ENCODE peak calls at places on chromosome X, in ten cellular contexts. O is hippocampal formation, Q is GDM1, E is RPMI7951, H is T-cell, R is NCI-H460, F is posterior vena cava, B is gastrocnemius medialis, K is tibial artery, N is G401. M is an unnamed sample.

GRCh38 chrX:23952984-23953907 is 45.4 kb downstream of the CXorf58 start:
- DNase-seq in O (no peak), Q (peak; percentile 34), E (peak; percentile 25), H (peak; percentile 22), R (no peak), F (no peak), B (no peak), K (no peak), N (no peak), M (no peak)

GRCh38 chrX:13189380-13189779 is 130.5 kb downstream of the ATXN3L start:
- DNase-seq in O (no peak), Q (no peak), E (no peak), H (no peak), R (no peak), F (no peak), B (no peak), K (no peak), N (no peak), M (no peak)

GRCh38 chrX:118364261-118364660 is 18.4 kb downstream of the WDR44 start:
- DNase-seq in O (no peak), Q (no peak), E (no peak), H (no peak), R (no peak), F (no peak), B (no peak), K (no peak), N (no peak), M (no peak)

GRCh38 chrX:130402211-130402684 is 461 bp downstream of the RBMX2 start:
- DNase-seq in O (no peak), Q (no peak), E (no peak), H (no peak), R (no peak), F (no peak), B (no peak), K (no peak), N (no peak), M (no peak)

GRCh38 chrX:104137496-104137895 is 19.3 kb downstream of the SLC25A53 start:
- DNase-seq in O (no peak), Q (no peak), E (peak; percentile 23), H (no peak), R (no peak), F (no peak), B (no peak), K (no peak), N (peak; percentile 12), M (no peak)

GRCh38 chrX:30156880-30157560 is 58.3 kb upstream of the MAGEB2 start:
- DNase-seq in O (no peak), Q (no peak), E (no peak), H (no peak), R (no peak), F (no peak), B (no peak), K (no peak), N (no peak), M (no peak)

GRCh38 chrX:1165535-1166196 is 46.8 kb downstream of the CRLF2 start:
- DNase-seq in O (no peak), Q (no peak), E (peak; percentile 24), H (no peak), R (peak; percentile 47), F (no peak), B (no peak), K (peak; percentile 50), N (peak; percentile 20), M (no peak)

GRCh38 chrX:31420302-31420701 is 348.5 kb upstream of the FTHL17 start:
- DNase-seq in O (no peak), Q (no peak), E (no peak), H (no peak), R (no peak), F (no peak), B (no peak), K (no peak), N (no peak), M (no peak)

GRCh38 chrX:129771266-129771995 is 8.3 kb upstream of the SASH3 start:
- DNase-seq in O (no peak), Q (peak; percentile 26), E (no peak), H (peak; percentile 35), R (no peak), F (no peak), B (no peak), K (no peak), N (no peak), M (no peak)

GRCh38 chrX:20267924-20268701 is 1.4 kb upstream of the RPS6KA3 start:
- DNase-seq in O (no peak), Q (no peak), E (no peak), H (no peak), R (no peak), F (peak; percentile 83), B (peak; percentile 48), K (peak; percentile 80), N (peak; percentile 58), M (peak; percentile 73)

M was measured in coronary artery.